ENCODE peak calls at places on chromosome 10, in four cellular contexts. T is glomerular endothelial cell, P is NCI-H1105, B is choroid plexus epithelial cell. H is an unnamed sample.
A peak's percentile ranks its signal among the peaks of the same experiment; 100 is the strongest.

GRCh38 chr10:60820093-60820769 is 42.0 kb downstream of the CDK1 start:
- DNase-seq in T (peak; percentile 56), P (no peak), B (peak; percentile 65), H (no peak)

GRCh38 chr10:77873558-77874380 is 52.8 kb downstream of the DLG5 start:
- DNase-seq in T (no peak), P (no peak), B (peak; percentile 63), H (no peak)

GRCh38 chr10:100024741-100025140 is 15.0 kb upstream of the DNMBP start:
- DNase-seq in T (no peak), P (no peak), B (no peak), H (no peak)

GRCh38 chr10:22740180-22740579 is 25.8 kb upstream of the PIP4K2A start:
- DNase-seq in T (no peak), P (no peak), B (peak; percentile 43), H (no peak)

GRCh38 chr10:132705943-132706342 is 80.0 kb downstream of the NKX6-2 start:
- DNase-seq in T (no peak), P (no peak), B (no peak), H (no peak)

GRCh38 chr10:14476641-14477407 is 146.1 kb upstream of the FRMD4A start:
- DNase-seq in T (no peak), P (no peak), B (peak; percentile 26), H (no peak)

GRCh38 chr10:10794056-10794455 is 223.6 kb upstream of the CELF2 start:
- DNase-seq in T (no peak), P (no peak), B (no peak), H (no peak)

GRCh38 chr10:75195035-75195763 is 15.4 kb upstream of the VDAC2 start:
- DNase-seq in T (no peak), P (no peak), B (peak; percentile 39), H (no peak)

GRCh38 chr10:28561531-28561930 is 28.6 kb downstream of the WAC start:
- DNase-seq in T (no peak), P (no peak), B (peak; percentile 63), H (no peak)

GRCh38 chr10:99375444-99375843 is 46.3 kb downstream of the CNNM1 start:
- DNase-seq in T (no peak), P (no peak), B (no peak), H (no peak)